ENCODE peak calls at places on chromosome 9, in eight cellular contexts. One of them, this sample, is unnamed.

GRCh38 chr9:124526174-124526573 is 19.0 kb upstream of the NR5A1 start:
- DNase-seq in CD8-positive, alpha-beta T cell: no peak
- DNase-seq in keratinocyte: no peak
- DNase-seq in fibroblast of the aortic adventitia: no peak
- DNase-seq in AG04449: no peak
- DNase-seq in left ventricle myocardium inferior: no peak
- DNase-seq in pancreas: no peak
- DNase-seq in RWPE1: no peak
- DNase-seq in this sample: no peak

GRCh38 chr9:137300607-137301085 is 1.4 kb downstream of the NRARP start:
- DNase-seq in CD8-positive, alpha-beta T cell: no peak
- DNase-seq in keratinocyte: no peak
- DNase-seq in fibroblast of the aortic adventitia: no peak
- DNase-seq in AG04449: no peak
- DNase-seq in left ventricle myocardium inferior: peak
- DNase-seq in pancreas: peak
- DNase-seq in RWPE1: no peak
- DNase-seq in this sample: peak

GRCh38 chr9:129712595-129713524 is 40.0 kb downstream of the PTGES start:
- DNase-seq in CD8-positive, alpha-beta T cell: no peak
- DNase-seq in keratinocyte: no peak
- DNase-seq in fibroblast of the aortic adventitia: peak
- DNase-seq in AG04449: peak
- DNase-seq in left ventricle myocardium inferior: no peak
- DNase-seq in pancreas: no peak
- DNase-seq in RWPE1: no peak
- DNase-seq in this sample: peak

GRCh38 chr9:116190997-116191396 is 37.4 kb downstream of the PAPPA start:
- DNase-seq in CD8-positive, alpha-beta T cell: no peak
- DNase-seq in keratinocyte: peak
- DNase-seq in fibroblast of the aortic adventitia: peak
- DNase-seq in AG04449: peak
- DNase-seq in left ventricle myocardium inferior: no peak
- DNase-seq in pancreas: no peak
- DNase-seq in RWPE1: peak
- DNase-seq in this sample: peak

GRCh38 chr9:135819905-135820304 is 87.4 kb downstream of the CAMSAP1 start:
- DNase-seq in CD8-positive, alpha-beta T cell: no peak
- DNase-seq in keratinocyte: no peak
- DNase-seq in fibroblast of the aortic adventitia: no peak
- DNase-seq in AG04449: no peak
- DNase-seq in left ventricle myocardium inferior: no peak
- DNase-seq in pancreas: no peak
- DNase-seq in RWPE1: no peak
- DNase-seq in this sample: no peak

GRCh38 chr9:131233989-131234388 is 42.3 kb downstream of the FAM78A start:
- DNase-seq in CD8-positive, alpha-beta T cell: no peak
- DNase-seq in keratinocyte: no peak
- DNase-seq in fibroblast of the aortic adventitia: no peak
- DNase-seq in AG04449: no peak
- DNase-seq in left ventricle myocardium inferior: no peak
- DNase-seq in pancreas: no peak
- DNase-seq in RWPE1: no peak
- DNase-seq in this sample: no peak

GRCh38 chr9:97109194-97109811 is 70.4 kb upstream of the CTSV start:
- DNase-seq in CD8-positive, alpha-beta T cell: no peak
- DNase-seq in keratinocyte: no peak
- DNase-seq in fibroblast of the aortic adventitia: peak
- DNase-seq in AG04449: no peak
- DNase-seq in left ventricle myocardium inferior: no peak
- DNase-seq in pancreas: peak
- DNase-seq in RWPE1: peak
- DNase-seq in this sample: peak

GRCh38 chr9:14309403-14309802 is 4.5 kb downstream of the NFIB start:
- DNase-seq in CD8-positive, alpha-beta T cell: no peak
- DNase-seq in keratinocyte: no peak
- DNase-seq in fibroblast of the aortic adventitia: peak
- DNase-seq in AG04449: no peak
- DNase-seq in left ventricle myocardium inferior: no peak
- DNase-seq in pancreas: no peak
- DNase-seq in RWPE1: no peak
- DNase-seq in this sample: peak

GRCh38 chr9:14296462-14296861 is 17.5 kb downstream of the NFIB start:
- DNase-seq in CD8-positive, alpha-beta T cell: no peak
- DNase-seq in keratinocyte: no peak
- DNase-seq in fibroblast of the aortic adventitia: no peak
- DNase-seq in AG04449: no peak
- DNase-seq in left ventricle myocardium inferior: peak
- DNase-seq in pancreas: peak
- DNase-seq in RWPE1: no peak
- DNase-seq in this sample: no peak

GRCh38 chr9:136311433-136312375 is 7.8 kb upstream of the CCDC187 start:
- DNase-seq in CD8-positive, alpha-beta T cell: no peak
- DNase-seq in keratinocyte: no peak
- DNase-seq in fibroblast of the aortic adventitia: no peak
- DNase-seq in AG04449: no peak
- DNase-seq in left ventricle myocardium inferior: no peak
- DNase-seq in pancreas: no peak
- DNase-seq in RWPE1: peak
- DNase-seq in this sample: no peak

GRCh38 chr9:133638076-133638475 is 1.9 kb downstream of the DBH start:
- DNase-seq in CD8-positive, alpha-beta T cell: no peak
- DNase-seq in keratinocyte: no peak
- DNase-seq in fibroblast of the aortic adventitia: no peak
- DNase-seq in AG04449: no peak
- DNase-seq in left ventricle myocardium inferior: no peak
- DNase-seq in pancreas: no peak
- DNase-seq in RWPE1: no peak
- DNase-seq in this sample: no peak

GRCh38 chr9:104868687-104869404 is 59.1 kb downstream of the ABCA1 start:
- DNase-seq in CD8-positive, alpha-beta T cell: no peak
- DNase-seq in keratinocyte: no peak
- DNase-seq in fibroblast of the aortic adventitia: peak
- DNase-seq in AG04449: no peak
- DNase-seq in left ventricle myocardium inferior: peak
- DNase-seq in pancreas: no peak
- DNase-seq in RWPE1: peak
- DNase-seq in this sample: peak

GRCh38 chr9:121962421-121962820 is 130.7 kb downstream of the TTLL11 start:
- DNase-seq in CD8-positive, alpha-beta T cell: no peak
- DNase-seq in keratinocyte: no peak
- DNase-seq in fibroblast of the aortic adventitia: peak
- DNase-seq in AG04449: no peak
- DNase-seq in left ventricle myocardium inferior: no peak
- DNase-seq in pancreas: no peak
- DNase-seq in RWPE1: peak
- DNase-seq in this sample: peak

GRCh38 chr9:121841771-121842611 is 190.6 kb downstream of the DAB2IP start:
- DNase-seq in CD8-positive, alpha-beta T cell: no peak
- DNase-seq in keratinocyte: no peak
- DNase-seq in fibroblast of the aortic adventitia: peak
- DNase-seq in AG04449: no peak
- DNase-seq in left ventricle myocardium inferior: no peak
- DNase-seq in pancreas: no peak
- DNase-seq in RWPE1: no peak
- DNase-seq in this sample: peak

GRCh38 chr9:79360387-79361347 is 211.1 kb upstream of the TLE4 start:
- DNase-seq in CD8-positive, alpha-beta T cell: no peak
- DNase-seq in keratinocyte: no peak
- DNase-seq in fibroblast of the aortic adventitia: peak
- DNase-seq in AG04449: no peak
- DNase-seq in left ventricle myocardium inferior: no peak
- DNase-seq in pancreas: no peak
- DNase-seq in RWPE1: no peak
- DNase-seq in this sample: no peak
- TF ChIP-seq CTCF in CD8-positive, alpha-beta T cell: no peak
- TF ChIP-seq CTCF in keratinocyte: no peak
- TF ChIP-seq CTCF in fibroblast of the aortic adventitia: no peak
- TF ChIP-seq CTCF in AG04449: no peak
- TF ChIP-seq CTCF in left ventricle myocardium inferior: no peak
- TF ChIP-seq CTCF in pancreas: no peak
- TF ChIP-seq CTCF in RWPE1: no peak
- TF ChIP-seq CTCF in this sample: no peak

GRCh38 chr9:3088166-3088702 is 244.3 kb upstream of the PUM3 start:
- DNase-seq in CD8-positive, alpha-beta T cell: no peak
- DNase-seq in keratinocyte: no peak
- DNase-seq in fibroblast of the aortic adventitia: no peak
- DNase-seq in AG04449: no peak
- DNase-seq in left ventricle myocardium inferior: no peak
- DNase-seq in pancreas: no peak
- DNase-seq in RWPE1: no peak
- DNase-seq in this sample: no peak
- TF ChIP-seq CTCF in CD8-positive, alpha-beta T cell: no peak
- TF ChIP-seq CTCF in keratinocyte: no peak
- TF ChIP-seq CTCF in fibroblast of the aortic adventitia: no peak
- TF ChIP-seq CTCF in AG04449: no peak
- TF ChIP-seq CTCF in left ventricle myocardium inferior: no peak
- TF ChIP-seq CTCF in pancreas: no peak
- TF ChIP-seq CTCF in RWPE1: no peak
- TF ChIP-seq CTCF in this sample: no peak

GRCh38 chr9:10612649-10613398 is at the start of gene PTPRD:
- DNase-seq in CD8-positive, alpha-beta T cell: no peak
- DNase-seq in keratinocyte: no peak
- DNase-seq in fibroblast of the aortic adventitia: peak
- DNase-seq in AG04449: no peak
- DNase-seq in left ventricle myocardium inferior: no peak
- DNase-seq in pancreas: peak
- DNase-seq in RWPE1: peak
- DNase-seq in this sample: peak
- TF ChIP-seq CTCF in CD8-positive, alpha-beta T cell: no peak
- TF ChIP-seq CTCF in keratinocyte: peak
- TF ChIP-seq CTCF in fibroblast of the aortic adventitia: peak
- TF ChIP-seq CTCF in AG04449: no peak
- TF ChIP-seq CTCF in left ventricle myocardium inferior: no peak
- TF ChIP-seq CTCF in pancreas: no peak
- TF ChIP-seq CTCF in RWPE1: peak
- TF ChIP-seq CTCF in this sample: no peak

DNA sequence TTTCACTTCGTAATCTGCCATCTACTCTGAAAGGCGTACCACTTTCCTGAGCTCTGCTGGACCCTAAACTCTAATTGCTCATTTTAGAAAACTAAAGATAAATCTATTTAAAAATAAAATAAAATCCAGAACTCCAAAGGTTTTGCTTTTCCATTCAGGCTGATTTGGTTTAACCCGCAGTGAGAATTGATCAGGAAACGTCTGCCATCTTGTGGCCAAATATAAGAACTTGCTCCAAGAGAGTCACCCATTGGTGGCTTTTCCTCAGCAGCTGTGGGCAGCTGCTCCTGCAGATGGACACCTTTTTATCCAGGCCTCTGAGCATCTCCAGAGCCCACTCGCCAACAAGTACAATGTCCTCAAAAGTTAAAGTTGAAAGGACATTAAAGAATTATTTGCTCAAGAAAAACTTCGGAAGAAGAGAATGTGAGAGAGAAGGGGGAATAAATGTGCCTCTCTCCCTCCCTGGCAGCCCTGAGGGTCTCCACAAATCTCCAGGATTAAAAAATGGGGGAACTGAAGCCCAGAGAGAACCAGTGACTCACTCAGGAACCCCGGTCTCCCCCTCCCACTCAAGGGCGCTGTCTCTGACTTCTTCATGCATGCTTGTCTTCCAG is 4.1 kb downstream of the SAXO1 start:
- DNase-seq in CD8-positive, alpha-beta T cell: no peak
- DNase-seq in keratinocyte: no peak
- DNase-seq in fibroblast of the aortic adventitia: peak
- DNase-seq in AG04449: peak
- DNase-seq in left ventricle myocardium inferior: no peak
- DNase-seq in pancreas: no peak
- DNase-seq in RWPE1: peak
- DNase-seq in this sample: peak
- TF ChIP-seq CTCF in CD8-positive, alpha-beta T cell: peak
- TF ChIP-seq CTCF in keratinocyte: peak
- TF ChIP-seq CTCF in fibroblast of the aortic adventitia: peak
- TF ChIP-seq CTCF in AG04449: peak
- TF ChIP-seq CTCF in left ventricle myocardium inferior: peak
- TF ChIP-seq CTCF in pancreas: peak
- TF ChIP-seq CTCF in RWPE1: peak
- TF ChIP-seq CTCF in this sample: peak

GRCh38 chr9:20552874-20553624 is 69.2 kb downstream of the MLLT3 start:
- DNase-seq in CD8-positive, alpha-beta T cell: no peak
- DNase-seq in keratinocyte: no peak
- DNase-seq in fibroblast of the aortic adventitia: peak
- DNase-seq in AG04449: no peak
- DNase-seq in left ventricle myocardium inferior: no peak
- DNase-seq in pancreas: no peak
- DNase-seq in RWPE1: no peak
- DNase-seq in this sample: peak
- TF ChIP-seq CTCF in CD8-positive, alpha-beta T cell: peak
- TF ChIP-seq CTCF in keratinocyte: no peak
- TF ChIP-seq CTCF in fibroblast of the aortic adventitia: peak
- TF ChIP-seq CTCF in AG04449: no peak
- TF ChIP-seq CTCF in left ventricle myocardium inferior: peak
- TF ChIP-seq CTCF in pancreas: no peak
- TF ChIP-seq CTCF in RWPE1: no peak
- TF ChIP-seq CTCF in this sample: peak

GRCh38 chr9:98210435-98210834 is 18.0 kb upstream of the CORO2A start:
- DNase-seq in CD8-positive, alpha-beta T cell: no peak
- DNase-seq in keratinocyte: no peak
- DNase-seq in fibroblast of the aortic adventitia: no peak
- DNase-seq in AG04449: no peak
- DNase-seq in left ventricle myocardium inferior: no peak
- DNase-seq in pancreas: no peak
- DNase-seq in RWPE1: no peak
- DNase-seq in this sample: no peak

GRCh38 chr9:98209530-98209929 is 17.1 kb upstream of the CORO2A start:
- DNase-seq in CD8-positive, alpha-beta T cell: no peak
- DNase-seq in keratinocyte: no peak
- DNase-seq in fibroblast of the aortic adventitia: no peak
- DNase-seq in AG04449: no peak
- DNase-seq in left ventricle myocardium inferior: no peak
- DNase-seq in pancreas: no peak
- DNase-seq in RWPE1: no peak
- DNase-seq in this sample: no peak

GRCh38 chr9:98208635-98209034 is 16.2 kb upstream of the CORO2A start:
- DNase-seq in CD8-positive, alpha-beta T cell: no peak
- DNase-seq in keratinocyte: no peak
- DNase-seq in fibroblast of the aortic adventitia: no peak
- DNase-seq in AG04449: no peak
- DNase-seq in left ventricle myocardium inferior: no peak
- DNase-seq in pancreas: no peak
- DNase-seq in RWPE1: no peak
- DNase-seq in this sample: no peak

GRCh38 chr9:98206754-98207153 is 14.3 kb upstream of the CORO2A start:
- DNase-seq in CD8-positive, alpha-beta T cell: no peak
- DNase-seq in keratinocyte: no peak
- DNase-seq in fibroblast of the aortic adventitia: no peak
- DNase-seq in AG04449: no peak
- DNase-seq in left ventricle myocardium inferior: no peak
- DNase-seq in pancreas: no peak
- DNase-seq in RWPE1: no peak
- DNase-seq in this sample: no peak

GRCh38 chr9:98207606-98208005 is 15.2 kb upstream of the CORO2A start:
- DNase-seq in CD8-positive, alpha-beta T cell: no peak
- DNase-seq in keratinocyte: no peak
- DNase-seq in fibroblast of the aortic adventitia: no peak
- DNase-seq in AG04449: no peak
- DNase-seq in left ventricle myocardium inferior: no peak
- DNase-seq in pancreas: no peak
- DNase-seq in RWPE1: no peak
- DNase-seq in this sample: no peak
- TF ChIP-seq CTCF in CD8-positive, alpha-beta T cell: no peak
- TF ChIP-seq CTCF in keratinocyte: no peak
- TF ChIP-seq CTCF in fibroblast of the aortic adventitia: no peak
- TF ChIP-seq CTCF in AG04449: peak
- TF ChIP-seq CTCF in left ventricle myocardium inferior: no peak
- TF ChIP-seq CTCF in pancreas: no peak
- TF ChIP-seq CTCF in RWPE1: no peak
- TF ChIP-seq CTCF in this sample: no peak

GRCh38 chr9:74771262-74771585 is 116.5 kb downstream of the TRPM6 start:
- DNase-seq in CD8-positive, alpha-beta T cell: no peak
- DNase-seq in keratinocyte: no peak
- DNase-seq in fibroblast of the aortic adventitia: no peak
- DNase-seq in AG04449: no peak
- DNase-seq in left ventricle myocardium inferior: no peak
- DNase-seq in pancreas: no peak
- DNase-seq in RWPE1: no peak
- DNase-seq in this sample: no peak
- TF ChIP-seq CTCF in CD8-positive, alpha-beta T cell: peak
- TF ChIP-seq CTCF in keratinocyte: no peak
- TF ChIP-seq CTCF in fibroblast of the aortic adventitia: no peak
- TF ChIP-seq CTCF in AG04449: no peak
- TF ChIP-seq CTCF in left ventricle myocardium inferior: no peak
- TF ChIP-seq CTCF in pancreas: no peak
- TF ChIP-seq CTCF in RWPE1: peak
- TF ChIP-seq CTCF in this sample: no peak

This sample was measured in fibroblast of mammary gland.